ENCODE peak calls at places on chromosome 18, in ten cellular contexts. T is cardiac muscle cell; G is naive B cell; Z is T-cell; L is NCI-H345; K is stimulated activated naive B cell treated with anti-CD40 and anti-IgM and Interleukin-4, amounts not matched to agents 10 μg/mL and 1 μg/mL and 100 μg/mL, for 72 hours; Y is CD8-positive, alpha-beta T cell; I is A549; B is HTR-8/SVneo; H is stimulated activated CD4-positive, alpha-beta T cell treated with anti-CD3 and anti-CD28 coated beads, Interleukin-15, amount 100 ng/mL, for 24 hours. F is an unnamed sample.

GRCh38 chr18:69789794-69790193 is 157.9 kb downstream of the CD226 start:
- DNase-seq in Y (no peak), G (no peak), I (no peak), T (no peak), L (no peak), Z (no peak), H (no peak), K (no peak), B (no peak), F (no peak)

GRCh38 chr18:76565238-76566173 is 70.5 kb upstream of the ZNF516 start:
- DNase-seq in T (peak; percentile 94), Z (no peak), H (no peak), Y (no peak), G (no peak), L (no peak), B (peak; percentile 72), I (no peak), K (no peak), F (no peak)

GRCh38 chr18:33746261-33746660 is 168.2 kb downstream of the ASXL3 start:
- DNase-seq in T (no peak), Z (no peak), I (no peak), H (no peak), Y (no peak), G (no peak), K (no peak), L (no peak), B (no peak), F (no peak)

GRCh38 chr18:9521770-9522169 is 46.5 kb downstream of the RALBP1 start:
- DNase-seq in B (no peak), Y (no peak), Z (no peak), H (no peak), K (no peak), G (no peak), T (no peak), I (no peak), L (no peak), F (no peak)

GRCh38 chr18:63309422-63309821 is 10.1 kb downstream of the BCL2 start:
- DNase-seq in L (no peak), H (peak; percentile 55), I (no peak), K (no peak), G (no peak), Z (peak; percentile 41), T (no peak), B (no peak), Y (no peak), F (peak; percentile 77)

GRCh38 chr18:35049111-35050003 is 8.1 kb downstream of the MAPRE2 start:
- DNase-seq in H (no peak), I (no peak), G (peak; percentile 45), Z (no peak), Y (no peak), L (no peak), T (no peak), K (no peak), B (no peak), F (no peak)

GRCh38 chr18:35311506-35311905 is 21.5 kb upstream of the ZSCAN30 start:
- DNase-seq in Y (no peak), G (no peak), H (no peak), I (no peak), L (no peak), K (no peak), T (peak; percentile 51), B (no peak), Z (no peak), F (no peak)

GRCh38 chr18:3593381-3593903 is 143.5 kb downstream of the TGIF1 start:
- DNase-seq in H (no peak), Y (no peak), K (no peak), B (no peak), G (no peak), Z (no peak), L (no peak), T (peak; percentile 81), I (no peak), F (no peak)

GRCh38 chr18:9782073-9782857 is 74.2 kb downstream of the RAB31 start:
- DNase-seq in L (no peak), H (no peak), G (no peak), T (peak; percentile 97), Y (no peak), K (no peak), B (peak; percentile 40), Z (no peak), I (peak; percentile 23), F (no peak)

GRCh38 chr18:2923464-2923863 is 76.7 kb downstream of the EMILIN2 start:
- DNase-seq in H (no peak), G (no peak), K (no peak), T (peak; percentile 14), Y (no peak), I (no peak), B (no peak), Z (no peak), L (no peak), F (no peak)

GRCh38 chr18:60873708-60874107 is 459.5 kb upstream of the CDH20 start:
- DNase-seq in K (no peak), Z (no peak), I (no peak), L (no peak), B (no peak), T (no peak), G (no peak), H (no peak), Y (no peak), F (no peak)

GRCh38 chr18:48707636-48708296 is 168.9 kb downstream of the CTIF start:
- DNase-seq in T (peak; percentile 54), Y (no peak), B (no peak), K (no peak), I (no peak), L (no peak), H (no peak), G (no peak), Z (no peak), F (no peak)

GRCh38 chr18:23003289-23003688 is 70.2 kb downstream of the RBBP8 start:
- DNase-seq in Y (no peak), H (no peak), G (no peak), Z (no peak), L (no peak), T (no peak), K (no peak), B (no peak), I (no peak), F (no peak)

GRCh38 chr18:75287700-75288099 is 77.1 kb downstream of the TSHZ1 start:
- DNase-seq in Y (no peak), G (no peak), B (no peak), L (no peak), H (no peak), I (no peak), K (no peak), T (no peak), Z (no peak), F (no peak)

GRCh38 chr18:3279201-3280185 is 17.6 kb downstream of the MYL12B start:
- DNase-seq in Z (no peak), T (no peak), I (no peak), L (no peak), G (peak; percentile 61), Y (no peak), K (no peak), B (no peak), H (no peak), F (no peak)

GRCh38 chr18:43049021-43049420 is 66.5 kb downstream of the RIT2 start:
- DNase-seq in G (no peak), L (no peak), Z (no peak), I (no peak), K (no peak), B (no peak), T (peak; percentile 92), Y (no peak), H (no peak), F (no peak)

GRCh38 chr18:75858754-75859153 is 431.3 kb upstream of the SMIM21 start:
- DNase-seq in G (no peak), L (no peak), K (no peak), Y (no peak), H (no peak), Z (no peak), T (no peak), I (no peak), B (no peak), F (no peak)

GRCh38 chr18:8116346-8117007 is 492.8 kb upstream of the RAB12 start:
- DNase-seq in L (no peak), B (peak; percentile 13), K (no peak), Y (no peak), Z (no peak), I (peak; percentile 51), H (no peak), T (peak; percentile 18), G (no peak), F (no peak)

GRCh38 chr18:21484851-21485636 is 115.5 kb downstream of the ESCO1 start:
- DNase-seq in T (peak; percentile 22), Z (no peak), G (no peak), B (peak; percentile 26), I (no peak), L (no peak), K (no peak), Y (no peak), H (no peak), F (no peak)

GRCh38 chr18:70359071-70359470 is 70.2 kb downstream of the SOCS6 start:
- DNase-seq in L (no peak), G (no peak), T (no peak), H (no peak), I (no peak), B (no peak), K (no peak), Z (no peak), Y (no peak), F (no peak)